ENCODE peak calls at places on chromosomes 6 and 20, in ten cellular contexts. One of them, this sample, is unnamed.

GRCh38 chr6:126337323-126337722 is 2.6 kb upstream of the CENPW start:
- DNase-seq in AML-193: peak; percentile 99
- DNase-seq in coronary artery: no peak
- DNase-seq in stimulated activated naive CD8-positive, alpha-beta T cell treated with anti-CD3 and anti-CD28 coated beads, Interleukin-15, amount 100 ng/mL, for 72 hours: no peak
- DNase-seq in GF-D8: peak; percentile 87
- DNase-seq in A172: no peak
- DNase-seq in C1 segment of cervical spinal cord: no peak
- DNase-seq in nephron progenitor cell: no peak
- DNase-seq in H54: no peak
- DNase-seq in M059J: peak; percentile 18
- DNase-seq in this sample: no peak

GRCh38 chr6:5517781-5518180 is 256.5 kb downstream of the FARS2 start:
- DNase-seq in AML-193: no peak
- DNase-seq in coronary artery: no peak
- DNase-seq in stimulated activated naive CD8-positive, alpha-beta T cell treated with anti-CD3 and anti-CD28 coated beads, Interleukin-15, amount 100 ng/mL, for 72 hours: peak; percentile 33
- DNase-seq in GF-D8: no peak
- DNase-seq in A172: no peak
- DNase-seq in C1 segment of cervical spinal cord: no peak
- DNase-seq in nephron progenitor cell: no peak
- DNase-seq in H54: no peak
- DNase-seq in M059J: no peak
- DNase-seq in this sample: no peak

GRCh38 chr6:34528996-34529664 is 27.0 kb downstream of the SPDEF start:
- DNase-seq in AML-193: no peak
- DNase-seq in coronary artery: no peak
- DNase-seq in stimulated activated naive CD8-positive, alpha-beta T cell treated with anti-CD3 and anti-CD28 coated beads, Interleukin-15, amount 100 ng/mL, for 72 hours: no peak
- DNase-seq in GF-D8: no peak
- DNase-seq in A172: no peak
- DNase-seq in C1 segment of cervical spinal cord: no peak
- DNase-seq in nephron progenitor cell: no peak
- DNase-seq in H54: no peak
- DNase-seq in M059J: no peak
- DNase-seq in this sample: no peak

GRCh38 chr20:38268115-38268514 is 7.6 kb upstream of the KIAA1755 start:
- DNase-seq in AML-193: no peak
- DNase-seq in coronary artery: no peak
- DNase-seq in stimulated activated naive CD8-positive, alpha-beta T cell treated with anti-CD3 and anti-CD28 coated beads, Interleukin-15, amount 100 ng/mL, for 72 hours: no peak
- DNase-seq in GF-D8: no peak
- DNase-seq in A172: no peak
- DNase-seq in C1 segment of cervical spinal cord: no peak
- DNase-seq in nephron progenitor cell: no peak
- DNase-seq in H54: no peak
- DNase-seq in M059J: no peak
- DNase-seq in this sample: no peak

GRCh38 chr20:14481863-14482262 is 144.5 kb upstream of the FLRT3 start:
- DNase-seq in AML-193: no peak
- DNase-seq in coronary artery: no peak
- DNase-seq in stimulated activated naive CD8-positive, alpha-beta T cell treated with anti-CD3 and anti-CD28 coated beads, Interleukin-15, amount 100 ng/mL, for 72 hours: no peak
- DNase-seq in GF-D8: no peak
- DNase-seq in A172: no peak
- DNase-seq in C1 segment of cervical spinal cord: no peak
- DNase-seq in nephron progenitor cell: no peak
- DNase-seq in H54: no peak
- DNase-seq in M059J: peak; percentile 3
- DNase-seq in this sample: no peak

GRCh38 chr20:47027042-47027441 is 132.4 kb downstream of the EYA2 start:
- DNase-seq in AML-193: no peak
- DNase-seq in coronary artery: no peak
- DNase-seq in stimulated activated naive CD8-positive, alpha-beta T cell treated with anti-CD3 and anti-CD28 coated beads, Interleukin-15, amount 100 ng/mL, for 72 hours: no peak
- DNase-seq in GF-D8: no peak
- DNase-seq in A172: no peak
- DNase-seq in C1 segment of cervical spinal cord: no peak
- DNase-seq in nephron progenitor cell: no peak
- DNase-seq in H54: no peak
- DNase-seq in M059J: no peak
- DNase-seq in this sample: no peak

GRCh38 chr6:138652824-138653223 is 120.7 kb upstream of the CCDC28A start:
- DNase-seq in AML-193: no peak
- DNase-seq in coronary artery: no peak
- DNase-seq in stimulated activated naive CD8-positive, alpha-beta T cell treated with anti-CD3 and anti-CD28 coated beads, Interleukin-15, amount 100 ng/mL, for 72 hours: no peak
- DNase-seq in GF-D8: no peak
- DNase-seq in A172: no peak
- DNase-seq in C1 segment of cervical spinal cord: no peak
- DNase-seq in nephron progenitor cell: no peak
- DNase-seq in H54: no peak
- DNase-seq in M059J: no peak
- DNase-seq in this sample: no peak

GRCh38 chr6:126077810-126078791 is 91.8 kb downstream of the TRMT11 start:
- DNase-seq in AML-193: no peak
- DNase-seq in coronary artery: no peak
- DNase-seq in stimulated activated naive CD8-positive, alpha-beta T cell treated with anti-CD3 and anti-CD28 coated beads, Interleukin-15, amount 100 ng/mL, for 72 hours: no peak
- DNase-seq in GF-D8: no peak
- DNase-seq in A172: no peak
- DNase-seq in C1 segment of cervical spinal cord: no peak
- DNase-seq in nephron progenitor cell: no peak
- DNase-seq in H54: no peak
- DNase-seq in M059J: no peak
- DNase-seq in this sample: no peak

GRCh38 chr6:106622412-106622811 is 6.9 kb downstream of the RTN4IP1 start:
- DNase-seq in AML-193: no peak
- DNase-seq in coronary artery: no peak
- DNase-seq in stimulated activated naive CD8-positive, alpha-beta T cell treated with anti-CD3 and anti-CD28 coated beads, Interleukin-15, amount 100 ng/mL, for 72 hours: no peak
- DNase-seq in GF-D8: no peak
- DNase-seq in A172: no peak
- DNase-seq in C1 segment of cervical spinal cord: no peak
- DNase-seq in nephron progenitor cell: no peak
- DNase-seq in H54: no peak
- DNase-seq in M059J: no peak
- DNase-seq in this sample: no peak

GRCh38 chr20:33210371-33210770 is 6.8 kb upstream of the BPIFA3 start:
- DNase-seq in AML-193: no peak
- DNase-seq in coronary artery: no peak
- DNase-seq in stimulated activated naive CD8-positive, alpha-beta T cell treated with anti-CD3 and anti-CD28 coated beads, Interleukin-15, amount 100 ng/mL, for 72 hours: no peak
- DNase-seq in GF-D8: no peak
- DNase-seq in A172: no peak
- DNase-seq in C1 segment of cervical spinal cord: no peak
- DNase-seq in nephron progenitor cell: no peak
- DNase-seq in H54: no peak
- DNase-seq in M059J: no peak
- DNase-seq in this sample: no peak

GRCh38 chr6:159404296-159404695 is 235.1 kb downstream of the FNDC1 start:
- DNase-seq in AML-193: no peak
- DNase-seq in coronary artery: no peak
- DNase-seq in stimulated activated naive CD8-positive, alpha-beta T cell treated with anti-CD3 and anti-CD28 coated beads, Interleukin-15, amount 100 ng/mL, for 72 hours: no peak
- DNase-seq in GF-D8: no peak
- DNase-seq in A172: no peak
- DNase-seq in C1 segment of cervical spinal cord: no peak
- DNase-seq in nephron progenitor cell: no peak
- DNase-seq in H54: no peak
- DNase-seq in M059J: no peak
- DNase-seq in this sample: no peak

GRCh38 chr6:111718326-111718725 is 112.6 kb upstream of the TRAF3IP2 start:
- DNase-seq in AML-193: no peak
- DNase-seq in coronary artery: no peak
- DNase-seq in stimulated activated naive CD8-positive, alpha-beta T cell treated with anti-CD3 and anti-CD28 coated beads, Interleukin-15, amount 100 ng/mL, for 72 hours: no peak
- DNase-seq in GF-D8: no peak
- DNase-seq in A172: no peak
- DNase-seq in C1 segment of cervical spinal cord: no peak
- DNase-seq in nephron progenitor cell: no peak
- DNase-seq in H54: no peak
- DNase-seq in M059J: no peak
- DNase-seq in this sample: no peak

GRCh38 chr20:40470313-40471260 is 218.4 kb downstream of the MAFB start:
- DNase-seq in AML-193: no peak
- DNase-seq in coronary artery: no peak
- DNase-seq in stimulated activated naive CD8-positive, alpha-beta T cell treated with anti-CD3 and anti-CD28 coated beads, Interleukin-15, amount 100 ng/mL, for 72 hours: no peak
- DNase-seq in GF-D8: no peak
- DNase-seq in A172: no peak
- DNase-seq in C1 segment of cervical spinal cord: no peak
- DNase-seq in nephron progenitor cell: no peak
- DNase-seq in H54: no peak
- DNase-seq in M059J: no peak
- DNase-seq in this sample: no peak

GRCh38 chr6:31118178-31118577 is 2.1 kb downstream of the CDSN start:
- DNase-seq in AML-193: no peak
- DNase-seq in coronary artery: no peak
- DNase-seq in stimulated activated naive CD8-positive, alpha-beta T cell treated with anti-CD3 and anti-CD28 coated beads, Interleukin-15, amount 100 ng/mL, for 72 hours: no peak
- DNase-seq in GF-D8: no peak
- DNase-seq in A172: no peak
- DNase-seq in C1 segment of cervical spinal cord: no peak
- DNase-seq in nephron progenitor cell: no peak
- DNase-seq in H54: no peak
- DNase-seq in M059J: no peak
- DNase-seq in this sample: no peak

GRCh38 chr6:144362042-144363018 is 77.2 kb downstream of the UTRN start:
- DNase-seq in AML-193: no peak
- DNase-seq in coronary artery: no peak
- DNase-seq in stimulated activated naive CD8-positive, alpha-beta T cell treated with anti-CD3 and anti-CD28 coated beads, Interleukin-15, amount 100 ng/mL, for 72 hours: no peak
- DNase-seq in GF-D8: no peak
- DNase-seq in A172: no peak
- DNase-seq in C1 segment of cervical spinal cord: no peak
- DNase-seq in nephron progenitor cell: no peak
- DNase-seq in H54: no peak
- DNase-seq in M059J: peak; percentile 61
- DNase-seq in this sample: no peak

GRCh38 chr6:3288711-3289663 is 30.2 kb downstream of the PSMG4 start:
- DNase-seq in AML-193: no peak
- DNase-seq in coronary artery: no peak
- DNase-seq in stimulated activated naive CD8-positive, alpha-beta T cell treated with anti-CD3 and anti-CD28 coated beads, Interleukin-15, amount 100 ng/mL, for 72 hours: no peak
- DNase-seq in GF-D8: no peak
- DNase-seq in A172: no peak
- DNase-seq in C1 segment of cervical spinal cord: no peak
- DNase-seq in nephron progenitor cell: no peak
- DNase-seq in H54: no peak
- DNase-seq in M059J: no peak
- DNase-seq in this sample: no peak

GRCh38 chr20:62761058-62761758 is 35.1 kb upstream of the MRGBP start:
- DNase-seq in AML-193: no peak
- DNase-seq in coronary artery: no peak
- DNase-seq in stimulated activated naive CD8-positive, alpha-beta T cell treated with anti-CD3 and anti-CD28 coated beads, Interleukin-15, amount 100 ng/mL, for 72 hours: no peak
- DNase-seq in GF-D8: no peak
- DNase-seq in A172: no peak
- DNase-seq in C1 segment of cervical spinal cord: no peak
- DNase-seq in nephron progenitor cell: no peak
- DNase-seq in H54: no peak
- DNase-seq in M059J: peak; percentile 36
- DNase-seq in this sample: no peak

GRCh38 chr20:33908351-33908750 is 85.4 kb upstream of the RALY start:
- DNase-seq in AML-193: no peak
- DNase-seq in coronary artery: no peak
- DNase-seq in stimulated activated naive CD8-positive, alpha-beta T cell treated with anti-CD3 and anti-CD28 coated beads, Interleukin-15, amount 100 ng/mL, for 72 hours: no peak
- DNase-seq in GF-D8: no peak
- DNase-seq in A172: peak; percentile 86
- DNase-seq in C1 segment of cervical spinal cord: no peak
- DNase-seq in nephron progenitor cell: no peak
- DNase-seq in H54: no peak
- DNase-seq in M059J: peak; percentile 98
- DNase-seq in this sample: no peak

GRCh38 chr6:2436391-2437154 is 191.2 kb upstream of the GMDS start:
- DNase-seq in AML-193: no peak
- DNase-seq in coronary artery: no peak
- DNase-seq in stimulated activated naive CD8-positive, alpha-beta T cell treated with anti-CD3 and anti-CD28 coated beads, Interleukin-15, amount 100 ng/mL, for 72 hours: no peak
- DNase-seq in GF-D8: no peak
- DNase-seq in A172: no peak
- DNase-seq in C1 segment of cervical spinal cord: no peak
- DNase-seq in nephron progenitor cell: no peak
- DNase-seq in H54: no peak
- DNase-seq in M059J: no peak
- DNase-seq in this sample: no peak

GRCh38 chr20:19071442-19071717 is 141.1 kb upstream of the SLC24A3 start:
- DNase-seq in AML-193: no peak
- DNase-seq in coronary artery: no peak
- DNase-seq in stimulated activated naive CD8-positive, alpha-beta T cell treated with anti-CD3 and anti-CD28 coated beads, Interleukin-15, amount 100 ng/mL, for 72 hours: no peak
- DNase-seq in GF-D8: no peak
- DNase-seq in A172: no peak
- DNase-seq in C1 segment of cervical spinal cord: no peak
- DNase-seq in nephron progenitor cell: no peak
- DNase-seq in H54: no peak
- DNase-seq in M059J: no peak
- DNase-seq in this sample: no peak

GRCh38 chr6:84249724-84250123 is 22.3 kb upstream of the CEP162 start:
- DNase-seq in AML-193: no peak
- DNase-seq in coronary artery: no peak
- DNase-seq in stimulated activated naive CD8-positive, alpha-beta T cell treated with anti-CD3 and anti-CD28 coated beads, Interleukin-15, amount 100 ng/mL, for 72 hours: no peak
- DNase-seq in GF-D8: no peak
- DNase-seq in A172: no peak
- DNase-seq in C1 segment of cervical spinal cord: no peak
- DNase-seq in nephron progenitor cell: no peak
- DNase-seq in H54: peak; percentile 12
- DNase-seq in M059J: peak; percentile 11
- DNase-seq in this sample: no peak

GRCh38 chr20:40589581-40589980 is 99.5 kb downstream of the MAFB start:
- DNase-seq in AML-193: no peak
- DNase-seq in coronary artery: no peak
- DNase-seq in stimulated activated naive CD8-positive, alpha-beta T cell treated with anti-CD3 and anti-CD28 coated beads, Interleukin-15, amount 100 ng/mL, for 72 hours: no peak
- DNase-seq in GF-D8: no peak
- DNase-seq in A172: no peak
- DNase-seq in C1 segment of cervical spinal cord: no peak
- DNase-seq in nephron progenitor cell: no peak
- DNase-seq in H54: no peak
- DNase-seq in M059J: no peak
- DNase-seq in this sample: no peak

GRCh38 chr6:28802417-28803336 is 121.1 kb downstream of the TRIM27 start:
- DNase-seq in AML-193: no peak
- DNase-seq in coronary artery: no peak
- DNase-seq in stimulated activated naive CD8-positive, alpha-beta T cell treated with anti-CD3 and anti-CD28 coated beads, Interleukin-15, amount 100 ng/mL, for 72 hours: no peak
- DNase-seq in GF-D8: no peak
- DNase-seq in A172: peak; percentile 82
- DNase-seq in C1 segment of cervical spinal cord: no peak
- DNase-seq in nephron progenitor cell: no peak
- DNase-seq in H54: no peak
- DNase-seq in M059J: peak; percentile 71
- DNase-seq in this sample: peak; percentile 42

GRCh38 chr6:105179244-105180065 is at the start of gene POPDC3:
- DNase-seq in AML-193: no peak
- DNase-seq in coronary artery: no peak
- DNase-seq in stimulated activated naive CD8-positive, alpha-beta T cell treated with anti-CD3 and anti-CD28 coated beads, Interleukin-15, amount 100 ng/mL, for 72 hours: peak; percentile 8
- DNase-seq in GF-D8: no peak
- DNase-seq in A172: no peak
- DNase-seq in C1 segment of cervical spinal cord: no peak
- DNase-seq in nephron progenitor cell: peak; percentile 69
- DNase-seq in H54: no peak
- DNase-seq in M059J: no peak
- DNase-seq in this sample: peak; percentile 22

GRCh38 chr6:21769405-21769851 is 175.9 kb downstream of the SOX4 start:
- DNase-seq in AML-193: no peak
- DNase-seq in coronary artery: no peak
- DNase-seq in stimulated activated naive CD8-positive, alpha-beta T cell treated with anti-CD3 and anti-CD28 coated beads, Interleukin-15, amount 100 ng/mL, for 72 hours: no peak
- DNase-seq in GF-D8: no peak
- DNase-seq in A172: peak; percentile 83
- DNase-seq in C1 segment of cervical spinal cord: no peak
- DNase-seq in nephron progenitor cell: no peak
- DNase-seq in H54: peak; percentile 30
- DNase-seq in M059J: peak; percentile 96
- DNase-seq in this sample: no peak

GRCh38 chr6:27251672-27252251 is 4.3 kb downstream of the PRSS16 start:
- DNase-seq in AML-193: no peak
- DNase-seq in coronary artery: no peak
- DNase-seq in stimulated activated naive CD8-positive, alpha-beta T cell treated with anti-CD3 and anti-CD28 coated beads, Interleukin-15, amount 100 ng/mL, for 72 hours: peak; percentile 73
- DNase-seq in GF-D8: no peak
- DNase-seq in A172: peak; percentile 81
- DNase-seq in C1 segment of cervical spinal cord: no peak
- DNase-seq in nephron progenitor cell: peak; percentile 87
- DNase-seq in H54: peak; percentile 87
- DNase-seq in M059J: peak; percentile 86
- DNase-seq in this sample: peak; percentile 90

GRCh38 chr6:142850653-142851434 is 94.1 kb downstream of the HIVEP2 start:
- DNase-seq in AML-193: no peak
- DNase-seq in coronary artery: no peak
- DNase-seq in stimulated activated naive CD8-positive, alpha-beta T cell treated with anti-CD3 and anti-CD28 coated beads, Interleukin-15, amount 100 ng/mL, for 72 hours: no peak
- DNase-seq in GF-D8: no peak
- DNase-seq in A172: peak; percentile 62
- DNase-seq in C1 segment of cervical spinal cord: no peak
- DNase-seq in nephron progenitor cell: no peak
- DNase-seq in H54: no peak
- DNase-seq in M059J: peak; percentile 82
- DNase-seq in this sample: no peak

GRCh38 chr6:15623282-15624116 is 39.3 kb downstream of the DTNBP1 start:
- DNase-seq in AML-193: peak; percentile 72
- DNase-seq in coronary artery: no peak
- DNase-seq in stimulated activated naive CD8-positive, alpha-beta T cell treated with anti-CD3 and anti-CD28 coated beads, Interleukin-15, amount 100 ng/mL, for 72 hours: no peak
- DNase-seq in GF-D8: peak; percentile 15
- DNase-seq in A172: no peak
- DNase-seq in C1 segment of cervical spinal cord: no peak
- DNase-seq in nephron progenitor cell: no peak
- DNase-seq in H54: peak; percentile 11
- DNase-seq in M059J: peak; percentile 37
- DNase-seq in this sample: peak; percentile 24

This sample was measured in NCI-H2227 treated with DMSO at 0.1 percent for 48 hours.